ENCODE peak calls at places on chromosomes 5 and 9, in ten cellular contexts. One of them, this sample, is unnamed.

GRCh38 chr9:131470581-131470991 is 32.1 kb upstream of the POMT1 start:
- DNase-seq in RPMI7951: no peak
- DNase-seq in fibroblast of the conjunctiva: no peak
- DNase-seq in type B pancreatic cell: no peak
- DNase-seq in ovary: peak; percentile 30
- DNase-seq in left colon: no peak
- DNase-seq in tibial artery: no peak
- DNase-seq in AG04450: no peak
- DNase-seq in stimulated activated CD4-positive, alpha-beta T cell treated with anti-CD3 and anti-CD28 coated beads, TNF-alpha, amount 100 ng/mL, for 1 hour: no peak
- DNase-seq in HT1080: no peak
- DNase-seq in this sample: no peak

GRCh38 chr9:84153885-84154284 is 173.3 kb downstream of the RMI1 start:
- DNase-seq in RPMI7951: no peak
- DNase-seq in fibroblast of the conjunctiva: no peak
- DNase-seq in type B pancreatic cell: no peak
- DNase-seq in ovary: no peak
- DNase-seq in left colon: no peak
- DNase-seq in tibial artery: no peak
- DNase-seq in AG04450: no peak
- DNase-seq in stimulated activated CD4-positive, alpha-beta T cell treated with anti-CD3 and anti-CD28 coated beads, TNF-alpha, amount 100 ng/mL, for 1 hour: no peak
- DNase-seq in HT1080: peak; percentile 41
- DNase-seq in this sample: no peak

GRCh38 chr5:139829471-139829870 is 33.9 kb downstream of the PSD2 start:
- DNase-seq in RPMI7951: no peak
- DNase-seq in fibroblast of the conjunctiva: no peak
- DNase-seq in type B pancreatic cell: no peak
- DNase-seq in ovary: no peak
- DNase-seq in left colon: no peak
- DNase-seq in tibial artery: no peak
- DNase-seq in AG04450: no peak
- DNase-seq in stimulated activated CD4-positive, alpha-beta T cell treated with anti-CD3 and anti-CD28 coated beads, TNF-alpha, amount 100 ng/mL, for 1 hour: no peak
- DNase-seq in HT1080: no peak
- DNase-seq in this sample: no peak

GRCh38 chr5:107074991-107075390 is 595.7 kb downstream of the EFNA5 start:
- DNase-seq in RPMI7951: no peak
- DNase-seq in fibroblast of the conjunctiva: no peak
- DNase-seq in type B pancreatic cell: no peak
- DNase-seq in ovary: no peak
- DNase-seq in left colon: no peak
- DNase-seq in tibial artery: no peak
- DNase-seq in AG04450: no peak
- DNase-seq in stimulated activated CD4-positive, alpha-beta T cell treated with anti-CD3 and anti-CD28 coated beads, TNF-alpha, amount 100 ng/mL, for 1 hour: no peak
- DNase-seq in HT1080: peak; percentile 13
- DNase-seq in this sample: no peak

GRCh38 chr9:91421022-91421765 is 2.4 kb downstream of the NFIL3 start:
- DNase-seq in RPMI7951: no peak
- DNase-seq in fibroblast of the conjunctiva: no peak
- DNase-seq in type B pancreatic cell: peak; percentile 76
- DNase-seq in ovary: peak; percentile 69
- DNase-seq in left colon: no peak
- DNase-seq in tibial artery: no peak
- DNase-seq in AG04450: no peak
- DNase-seq in stimulated activated CD4-positive, alpha-beta T cell treated with anti-CD3 and anti-CD28 coated beads, TNF-alpha, amount 100 ng/mL, for 1 hour: no peak
- DNase-seq in HT1080: no peak
- DNase-seq in this sample: peak; percentile 25

GRCh38 chr5:142015781-142016533 is 3.1 kb upstream of the GNPDA1 start:
- DNase-seq in RPMI7951: peak; percentile 47
- DNase-seq in fibroblast of the conjunctiva: no peak
- DNase-seq in type B pancreatic cell: no peak
- DNase-seq in ovary: no peak
- DNase-seq in left colon: no peak
- DNase-seq in tibial artery: no peak
- DNase-seq in AG04450: no peak
- DNase-seq in stimulated activated CD4-positive, alpha-beta T cell treated with anti-CD3 and anti-CD28 coated beads, TNF-alpha, amount 100 ng/mL, for 1 hour: no peak
- DNase-seq in HT1080: peak; percentile 93
- DNase-seq in this sample: peak; percentile 23

GRCh38 chr5:1492757-1493156 is 31.0 kb downstream of the LPCAT1 start:
- DNase-seq in RPMI7951: no peak
- DNase-seq in fibroblast of the conjunctiva: no peak
- DNase-seq in type B pancreatic cell: no peak
- DNase-seq in ovary: no peak
- DNase-seq in left colon: no peak
- DNase-seq in tibial artery: no peak
- DNase-seq in AG04450: no peak
- DNase-seq in stimulated activated CD4-positive, alpha-beta T cell treated with anti-CD3 and anti-CD28 coated beads, TNF-alpha, amount 100 ng/mL, for 1 hour: no peak
- DNase-seq in HT1080: no peak
- DNase-seq in this sample: no peak

GRCh38 chr5:95962785-95963184 is 1.1 kb upstream of the ELL2 start:
- DNase-seq in RPMI7951: peak; percentile 69
- DNase-seq in fibroblast of the conjunctiva: no peak
- DNase-seq in type B pancreatic cell: no peak
- DNase-seq in ovary: no peak
- DNase-seq in left colon: no peak
- DNase-seq in tibial artery: no peak
- DNase-seq in AG04450: no peak
- DNase-seq in stimulated activated CD4-positive, alpha-beta T cell treated with anti-CD3 and anti-CD28 coated beads, TNF-alpha, amount 100 ng/mL, for 1 hour: no peak
- DNase-seq in HT1080: no peak
- DNase-seq in this sample: peak; percentile 60

GRCh38 chr9:93149361-93149760 is 15.3 kb upstream of the NINJ1 start:
- DNase-seq in RPMI7951: no peak
- DNase-seq in fibroblast of the conjunctiva: no peak
- DNase-seq in type B pancreatic cell: no peak
- DNase-seq in ovary: no peak
- DNase-seq in left colon: no peak
- DNase-seq in tibial artery: no peak
- DNase-seq in AG04450: no peak
- DNase-seq in stimulated activated CD4-positive, alpha-beta T cell treated with anti-CD3 and anti-CD28 coated beads, TNF-alpha, amount 100 ng/mL, for 1 hour: no peak
- DNase-seq in HT1080: no peak
- DNase-seq in this sample: no peak

GRCh38 chr5:113067635-113068344 is 91.2 kb downstream of the DCP2 start:
- DNase-seq in RPMI7951: no peak
- DNase-seq in fibroblast of the conjunctiva: no peak
- DNase-seq in type B pancreatic cell: no peak
- DNase-seq in ovary: no peak
- DNase-seq in left colon: no peak
- DNase-seq in tibial artery: no peak
- DNase-seq in AG04450: peak; percentile 88
- DNase-seq in stimulated activated CD4-positive, alpha-beta T cell treated with anti-CD3 and anti-CD28 coated beads, TNF-alpha, amount 100 ng/mL, for 1 hour: no peak
- DNase-seq in HT1080: no peak
- DNase-seq in this sample: no peak

GRCh38 chr5:100406640-100407039 is 128.5 kb upstream of the FAM174A start:
- DNase-seq in RPMI7951: no peak
- DNase-seq in fibroblast of the conjunctiva: no peak
- DNase-seq in type B pancreatic cell: no peak
- DNase-seq in ovary: no peak
- DNase-seq in left colon: no peak
- DNase-seq in tibial artery: no peak
- DNase-seq in AG04450: no peak
- DNase-seq in stimulated activated CD4-positive, alpha-beta T cell treated with anti-CD3 and anti-CD28 coated beads, TNF-alpha, amount 100 ng/mL, for 1 hour: no peak
- DNase-seq in HT1080: no peak
- DNase-seq in this sample: no peak

GRCh38 chr5:35009657-35010056 is 38.1 kb downstream of the AGXT2 start:
- DNase-seq in RPMI7951: no peak
- DNase-seq in fibroblast of the conjunctiva: no peak
- DNase-seq in type B pancreatic cell: no peak
- DNase-seq in ovary: no peak
- DNase-seq in left colon: no peak
- DNase-seq in tibial artery: no peak
- DNase-seq in AG04450: no peak
- DNase-seq in stimulated activated CD4-positive, alpha-beta T cell treated with anti-CD3 and anti-CD28 coated beads, TNF-alpha, amount 100 ng/mL, for 1 hour: no peak
- DNase-seq in HT1080: no peak
- DNase-seq in this sample: no peak

GRCh38 chr5:132821791-132822190 is 8.7 kb downstream of the SHROOM1 start:
- DNase-seq in RPMI7951: no peak
- DNase-seq in fibroblast of the conjunctiva: no peak
- DNase-seq in type B pancreatic cell: no peak
- DNase-seq in ovary: no peak
- DNase-seq in left colon: no peak
- DNase-seq in tibial artery: no peak
- DNase-seq in AG04450: peak; percentile 53
- DNase-seq in stimulated activated CD4-positive, alpha-beta T cell treated with anti-CD3 and anti-CD28 coated beads, TNF-alpha, amount 100 ng/mL, for 1 hour: no peak
- DNase-seq in HT1080: peak; percentile 28
- DNase-seq in this sample: no peak